ENCODE peak calls at places on chromosomes 7 and 10, in eight cellular contexts. B is activated naive CD4-positive, alpha-beta T cell; K is aorta; M is transverse colon; S is CD8-positive, alpha-beta T cell; A is left colon; J is kidney tubule cell; P is epithelial cell of esophagus. H is an unnamed sample.

GRCh38 chr10:91613411-91614253 is 19.2 kb downstream of the PPP1R3C start:
- DNase-seq in M (no peak), J (peak), B (no peak), P (peak), A (no peak), K (no peak), S (no peak), H (no peak)

GRCh38 chr10:91672021-91672608 is 39.2 kb upstream of the PPP1R3C start:
- DNase-seq in B (no peak), A (no peak), K (no peak), S (no peak), J (peak), M (no peak), P (peak), H (no peak)

GRCh38 chr10:31612082-31612481 is 293.1 kb downstream of the ZEB1 start:
- DNase-seq in S (no peak), A (no peak), M (no peak), K (no peak), J (no peak), B (no peak), P (no peak), H (no peak)

GRCh38 chr7:128910569-128910945 is at the start of gene KCP:
- DNase-seq in J (peak), P (no peak), K (no peak), B (no peak), M (no peak), A (peak), S (no peak), H (peak)

GRCh38 chr7:150665882-150666281 is 19.6 kb upstream of the GIMAP2 start:
- DNase-seq in M (no peak), K (no peak), S (no peak), J (no peak), P (no peak), A (no peak), B (no peak), H (no peak)

GRCh38 chr7:143384148-143384547 is 3.0 kb downstream of the ZYX start:
- DNase-seq in S (no peak), J (no peak), K (no peak), P (no peak), M (no peak), B (no peak), A (no peak), H (no peak)

GRCh38 chr7:1597361-1597760 is 27.5 kb upstream of the PSMG3 start:
- DNase-seq in M (no peak), P (no peak), S (no peak), B (no peak), J (no peak), A (no peak), K (no peak), H (no peak)

GRCh38 chr7:158276414-158277218 is 311.0 kb downstream of the PTPRN2 start:
- DNase-seq in B (no peak), P (no peak), J (no peak), A (no peak), K (peak), M (no peak), S (no peak), H (no peak)

GRCh38 chr10:84156768-84157167 is 16.8 kb upstream of the GPR15LG start:
- DNase-seq in A (no peak), B (no peak), P (peak), J (no peak), S (peak), K (no peak), M (no peak), H (no peak)

H was measured in D721Med.